ENCODE peak calls at places on chromosomes 11 and 22, in ten cellular contexts. One of them, this sample, is unnamed.

GRCh38 chr22:22201185-22201924 is 43.2 kb upstream of the VPREB1 start:
- DNase-seq in germinal center: peak; percentile 75
- DNase-seq in NCI-H69: peak; percentile 52
- DNase-seq in activated CD4-positive, CD25-positive, alpha-beta regulatory T cell: peak; percentile 39
- DNase-seq in HFFc6: peak; percentile 12
- DNase-seq in prostate gland: no peak
- DNase-seq in iPS-NIHi11: peak; percentile 51
- DNase-seq in heart right ventricle: no peak
- DNase-seq in WTC11: peak; percentile 50
- DNase-seq in HFF-Myc: no peak
- DNase-seq in this sample: no peak

GRCh38 chr11:74320538-74320937 is 9.1 kb upstream of the P4HA3 start:
- DNase-seq in WTC11: no peak
- DNase-seq in iPS-NIHi11: no peak
- DNase-seq in heart right ventricle: no peak
- DNase-seq in NCI-H69: no peak
- DNase-seq in activated CD4-positive, CD25-positive, alpha-beta regulatory T cell: no peak
- DNase-seq in germinal center: no peak
- DNase-seq in HFF-Myc: no peak
- DNase-seq in prostate gland: no peak
- DNase-seq in HFFc6: no peak
- DNase-seq in this sample: no peak

GRCh38 chr22:40626826-40627225 is 9.7 kb downstream of the MRTFA start:
- DNase-seq in germinal center: no peak
- DNase-seq in prostate gland: no peak
- DNase-seq in activated CD4-positive, CD25-positive, alpha-beta regulatory T cell: no peak
- DNase-seq in HFFc6: no peak
- DNase-seq in WTC11: no peak
- DNase-seq in heart right ventricle: no peak
- DNase-seq in HFF-Myc: no peak
- DNase-seq in NCI-H69: no peak
- DNase-seq in iPS-NIHi11: no peak
- DNase-seq in this sample: no peak

GRCh38 chr22:37753746-37754145 is 54.0 kb upstream of the GCAT start:
- DNase-seq in HFFc6: no peak
- DNase-seq in activated CD4-positive, CD25-positive, alpha-beta regulatory T cell: no peak
- DNase-seq in WTC11: no peak
- DNase-seq in prostate gland: no peak
- DNase-seq in NCI-H69: no peak
- DNase-seq in iPS-NIHi11: no peak
- DNase-seq in germinal center: no peak
- DNase-seq in heart right ventricle: no peak
- DNase-seq in HFF-Myc: no peak
- DNase-seq in this sample: peak; percentile 53

GRCh38 chr11:65180877-65181568 is 705 bp upstream of the CAPN1 start:
- DNase-seq in germinal center: peak; percentile 83
- DNase-seq in heart right ventricle: peak; percentile 55
- DNase-seq in activated CD4-positive, CD25-positive, alpha-beta regulatory T cell: peak; percentile 23
- DNase-seq in prostate gland: peak; percentile 25
- DNase-seq in HFFc6: peak; percentile 56
- DNase-seq in WTC11: peak; percentile 86
- DNase-seq in iPS-NIHi11: peak; percentile 90
- DNase-seq in NCI-H69: peak; percentile 86
- DNase-seq in HFF-Myc: no peak
- DNase-seq in this sample: peak; percentile 69

GRCh38 chr11:23755076-23755475 is 741.8 kb upstream of the LUZP2 start:
- DNase-seq in heart right ventricle: no peak
- DNase-seq in prostate gland: no peak
- DNase-seq in activated CD4-positive, CD25-positive, alpha-beta regulatory T cell: no peak
- DNase-seq in WTC11: no peak
- DNase-seq in iPS-NIHi11: no peak
- DNase-seq in HFFc6: no peak
- DNase-seq in HFF-Myc: no peak
- DNase-seq in NCI-H69: no peak
- DNase-seq in germinal center: no peak
- DNase-seq in this sample: no peak

GRCh38 chr22:37012956-37013355 is 6.3 kb downstream of the TST start:
- DNase-seq in WTC11: no peak
- DNase-seq in NCI-H69: no peak
- DNase-seq in prostate gland: no peak
- DNase-seq in germinal center: no peak
- DNase-seq in HFF-Myc: no peak
- DNase-seq in heart right ventricle: no peak
- DNase-seq in iPS-NIHi11: no peak
- DNase-seq in HFFc6: no peak
- DNase-seq in activated CD4-positive, CD25-positive, alpha-beta regulatory T cell: no peak
- DNase-seq in this sample: no peak

GRCh38 chr11:79413258-79413657 is 27.6 kb downstream of the TENM4 start:
- DNase-seq in prostate gland: no peak
- DNase-seq in WTC11: peak; percentile 44
- DNase-seq in NCI-H69: peak; percentile 98
- DNase-seq in HFF-Myc: peak; percentile 52
- DNase-seq in activated CD4-positive, CD25-positive, alpha-beta regulatory T cell: no peak
- DNase-seq in iPS-NIHi11: peak; percentile 67
- DNase-seq in HFFc6: peak; percentile 88
- DNase-seq in germinal center: no peak
- DNase-seq in heart right ventricle: peak; percentile 88
- DNase-seq in this sample: peak; percentile 86

GRCh38 chr11:43366597-43367121 is 7.9 kb downstream of the TTC17 start:
- DNase-seq in HFF-Myc: peak; percentile 19
- DNase-seq in heart right ventricle: no peak
- DNase-seq in activated CD4-positive, CD25-positive, alpha-beta regulatory T cell: no peak
- DNase-seq in HFFc6: peak; percentile 43
- DNase-seq in iPS-NIHi11: no peak
- DNase-seq in NCI-H69: no peak
- DNase-seq in germinal center: no peak
- DNase-seq in WTC11: no peak
- DNase-seq in prostate gland: no peak
- DNase-seq in this sample: no peak

GRCh38 chr11:69135420-69136363 is 20.0 kb upstream of the SMIM38 start:
- DNase-seq in NCI-H69: no peak
- DNase-seq in iPS-NIHi11: no peak
- DNase-seq in prostate gland: no peak
- DNase-seq in activated CD4-positive, CD25-positive, alpha-beta regulatory T cell: no peak
- DNase-seq in WTC11: peak; percentile 3
- DNase-seq in HFFc6: no peak
- DNase-seq in heart right ventricle: no peak
- DNase-seq in HFF-Myc: no peak
- DNase-seq in germinal center: no peak
- DNase-seq in this sample: no peak

GRCh38 chr11:17719940-17720795 is 797 bp downstream of the MYOD1 start:
- DNase-seq in germinal center: no peak
- DNase-seq in heart right ventricle: no peak
- DNase-seq in activated CD4-positive, CD25-positive, alpha-beta regulatory T cell: no peak
- DNase-seq in NCI-H69: peak; percentile 60
- DNase-seq in WTC11: peak; percentile 67
- DNase-seq in prostate gland: no peak
- DNase-seq in iPS-NIHi11: peak; percentile 81
- DNase-seq in HFFc6: no peak
- DNase-seq in HFF-Myc: no peak
- DNase-seq in this sample: no peak

GRCh38 chr11:123757976-123758375 is 3.7 kb upstream of the OR6X1 start:
- DNase-seq in activated CD4-positive, CD25-positive, alpha-beta regulatory T cell: no peak
- DNase-seq in heart right ventricle: no peak
- DNase-seq in HFFc6: no peak
- DNase-seq in prostate gland: no peak
- DNase-seq in germinal center: no peak
- DNase-seq in HFF-Myc: no peak
- DNase-seq in WTC11: no peak
- DNase-seq in iPS-NIHi11: no peak
- DNase-seq in NCI-H69: no peak
- DNase-seq in this sample: no peak

GRCh38 chr11:68685656-68686380 is 1.5 kb downstream of the GAL start:
- DNase-seq in prostate gland: no peak
- DNase-seq in iPS-NIHi11: no peak
- DNase-seq in germinal center: no peak
- DNase-seq in HFFc6: no peak
- DNase-seq in heart right ventricle: no peak
- DNase-seq in NCI-H69: no peak
- DNase-seq in HFF-Myc: no peak
- DNase-seq in WTC11: no peak
- DNase-seq in activated CD4-positive, CD25-positive, alpha-beta regulatory T cell: no peak
- DNase-seq in this sample: no peak